ENCODE peak calls at places on chromosomes 5 and 9, in four cellular contexts. One of them, this sample, is unnamed. For H3K4me1, the result is how much of the 10 kb centered on the place peaks cover.

GRCh38 chr5:168356592-168356991 is 65.1 kb downstream of the WWC1 start:
- DNase-seq in IMR-90: no peak
- DNase-seq in H9: no peak
- DNase-seq in H1: no peak
- DNase-seq in this sample: no peak

GRCh38 chr5:174399411-174399810 is 325.0 kb upstream of the MSX2 start:
- DNase-seq in H1: no peak
- DNase-seq in IMR-90: no peak
- DNase-seq in H9: no peak
- DNase-seq in this sample: no peak

GRCh38 chr5:40649493-40650030 is 30.2 kb upstream of the PTGER4 start:
- DNase-seq in H9: no peak
- DNase-seq in IMR-90: no peak
- DNase-seq in H1: no peak
- DNase-seq in this sample: no peak

GRCh38 chr9:100098241-100098886 is 436 bp downstream of the ERP44 start:
- DNase-seq in H1: no peak
- DNase-seq in H9: peak
- DNase-seq in IMR-90: peak
- DNase-seq in this sample: peak

GRCh38 chr5:176927562-176927961 is 28.4 kb upstream of the HK3 start:
- DNase-seq in H9: no peak
- DNase-seq in H1: no peak
- DNase-seq in IMR-90: no peak
- DNase-seq in this sample: no peak

GRCh38 chr5:137647401-137647800 is 88.5 kb downstream of the KLHL3 start:
- DNase-seq in H1: no peak
- DNase-seq in H9: no peak
- DNase-seq in IMR-90: no peak
- DNase-seq in this sample: no peak

GRCh38 chr9:128245293-128246151 is 30.3 kb downstream of the GOLGA2 start:
- DNase-seq in H1: no peak
- DNase-seq in H9: peak
- DNase-seq in IMR-90: peak
- DNase-seq in this sample: no peak

GRCh38 chr5:116652196-116652729 is 77.6 kb upstream of the SEMA6A start:
- DNase-seq in H9: peak
- DNase-seq in IMR-90: peak
- DNase-seq in H1: peak
- DNase-seq in this sample: peak

GRCh38 chr5:142869883-142870282 is 99.7 kb downstream of the ARHGAP26 start:
- DNase-seq in H1: no peak
- DNase-seq in H9: no peak
- DNase-seq in IMR-90: peak
- DNase-seq in this sample: no peak

GRCh38 chr5:154215531-154215930 is 25.0 kb downstream of the GALNT10 start:
- DNase-seq in H9: no peak
- DNase-seq in IMR-90: no peak
- DNase-seq in H1: no peak
- DNase-seq in this sample: no peak

GRCh38 chr5:115151208-115151805 is 18.4 kb downstream of the TRIM36 start:
- DNase-seq in H1: no peak
- DNase-seq in H9: no peak
- DNase-seq in IMR-90: no peak
- DNase-seq in this sample: no peak

GRCh38 chr5:112473989-112474388 is 54.9 kb upstream of the EPB41L4A start:
- DNase-seq in H9: no peak
- DNase-seq in IMR-90: no peak
- DNase-seq in H1: no peak
- DNase-seq in this sample: no peak

GRCh38 chr9:93520523-93520922 is 55.9 kb upstream of the PHF2 start:
- DNase-seq in IMR-90: no peak
- DNase-seq in H1: no peak
- DNase-seq in H9: no peak
- DNase-seq in this sample: no peak

GRCh38 chr9:77386187-77386586 is 208.9 kb downstream of the VPS13A start:
- DNase-seq in IMR-90: peak
- DNase-seq in H1: no peak
- DNase-seq in H9: no peak
- DNase-seq in this sample: no peak

GRCh38 chr9:36923025-36923625 is 110.9 kb downstream of the PAX5 start:
- DNase-seq in H1: no peak
- DNase-seq in IMR-90: no peak
- DNase-seq in H9: no peak
- DNase-seq in this sample: no peak

GRCh38 chr9:101705135-101705661 is 33.2 kb downstream of the GRIN3A start:
- DNase-seq in IMR-90: no peak
- DNase-seq in H9: peak
- DNase-seq in H1: no peak
- DNase-seq in this sample: peak

GRCh38 chr9:132729235-132729890 is 59.1 kb downstream of the GTF3C4 start:
- DNase-seq in H9: no peak
- DNase-seq in H1: no peak
- DNase-seq in IMR-90: no peak
- DNase-seq in this sample: no peak

GRCh38 chr9:83291196-83291595 is 228.3 kb upstream of the RASEF start:
- DNase-seq in H9: no peak
- DNase-seq in H1: no peak
- DNase-seq in IMR-90: no peak
- DNase-seq in this sample: no peak

GRCh38 chr9:117403403-117403811 is 11.4 kb downstream of the ASTN2 start:
- DNase-seq in IMR-90: no peak
- DNase-seq in H9: no peak
- DNase-seq in H1: no peak
- DNase-seq in this sample: no peak

GRCh38 chr5:157216395-157217142 is 35.9 kb downstream of the ITK start:
- DNase-seq in IMR-90: no peak
- DNase-seq in H9: no peak
- DNase-seq in H1: no peak
- DNase-seq in this sample: no peak
- H3K14ac ChIP-seq in IMR-90: no peak
- H3K14ac ChIP-seq in H9: no peak
- H3K14ac ChIP-seq in H1: no peak
- H3K14ac ChIP-seq in this sample: no peak

GRCh38 chr9:33106372-33106771 is 29.9 kb upstream of the SMU1 start:
- DNase-seq in IMR-90: no peak
- DNase-seq in H1: no peak
- DNase-seq in H9: no peak
- DNase-seq in this sample: no peak
- H4K91ac ChIP-seq in IMR-90: peak
- H4K91ac ChIP-seq in H1: no peak
- H4K91ac ChIP-seq in H9: no peak
- H4K91ac ChIP-seq in this sample: no peak

DNA sequence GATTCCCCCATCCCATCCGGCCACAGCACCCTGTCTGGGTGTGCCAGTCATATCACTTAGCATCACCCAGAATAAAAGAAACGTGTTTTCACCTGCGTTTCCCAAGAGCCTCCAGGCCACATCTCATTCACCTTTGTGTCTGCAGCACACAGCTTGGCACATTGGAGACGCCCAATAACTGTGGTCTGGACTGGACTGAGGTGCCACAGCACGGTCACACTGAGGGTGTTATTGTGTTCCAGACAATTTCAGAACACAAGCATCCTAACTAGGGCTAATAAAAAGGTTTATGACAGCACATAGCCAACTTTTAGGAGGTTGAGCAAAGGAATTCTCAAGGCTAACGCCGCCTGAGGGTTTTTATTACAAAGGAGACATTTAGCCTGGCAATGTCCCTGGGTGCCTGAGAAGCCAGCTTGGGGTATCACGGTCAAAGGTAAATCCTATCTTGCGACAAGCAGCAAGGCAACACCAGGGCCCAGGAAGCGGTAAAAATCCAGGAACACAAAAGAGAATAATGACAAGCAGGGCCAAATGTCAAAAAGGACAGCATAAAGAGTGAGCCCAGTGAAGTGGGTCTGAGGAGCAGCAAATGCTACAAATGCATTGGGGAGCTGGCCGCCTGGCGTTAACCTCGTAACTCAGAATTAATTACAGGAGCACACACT is 3.4 kb downstream of the EPB41L4B start:
- DNase-seq in IMR-90: no peak
- DNase-seq in H9: no peak
- DNase-seq in H1: no peak
- DNase-seq in this sample: no peak
- H3K4me1 ChIP-seq in IMR-90: under half
- H3K4me1 ChIP-seq in H9: under half
- H3K4me1 ChIP-seq in H1: under half
- H3K4me1 ChIP-seq in this sample: under half

GRCh38 chr5:65928341-65928752 is 2.0 kb downstream of the ERBIN start:
- DNase-seq in H9: no peak
- DNase-seq in H1: no peak
- DNase-seq in IMR-90: no peak
- DNase-seq in this sample: no peak

GRCh38 chr5:65927497-65928340 is 1.3 kb downstream of the ERBIN start:
- DNase-seq in IMR-90: peak
- DNase-seq in H9: no peak
- DNase-seq in H1: no peak
- DNase-seq in this sample: no peak

GRCh38 chr5:65926276-65926761 is at the start of gene ERBIN:
- DNase-seq in IMR-90: peak
- DNase-seq in H1: no peak
- DNase-seq in H9: peak
- DNase-seq in this sample: peak

GRCh38 chr5:65926893-65927292 is 518 bp downstream of the ERBIN start:
- DNase-seq in H1: no peak
- DNase-seq in IMR-90: no peak
- DNase-seq in H9: no peak
- DNase-seq in this sample: no peak

DNA sequence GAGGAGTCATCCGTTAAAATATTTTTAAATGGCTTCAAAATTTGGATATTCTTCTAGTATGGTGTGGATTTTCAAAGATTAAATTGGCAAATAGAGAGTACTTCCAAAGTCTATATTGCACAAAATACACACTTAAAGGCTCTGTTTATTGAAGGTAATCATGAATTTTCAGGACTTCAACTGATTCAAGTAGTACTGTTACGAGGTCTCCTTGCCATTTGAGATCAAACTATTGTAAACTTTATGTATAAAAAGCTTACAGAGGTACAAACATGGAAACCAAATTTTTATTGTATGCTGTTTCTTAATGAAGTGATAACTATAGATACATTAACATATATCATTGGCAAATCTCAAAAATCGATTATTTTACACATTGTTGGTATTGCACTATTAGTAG is 2.5 kb downstream of the ERBIN start:
- DNase-seq in H9: no peak
- DNase-seq in H1: no peak
- DNase-seq in IMR-90: no peak
- DNase-seq in this sample: no peak
- H3K14ac ChIP-seq in H9: no peak
- H3K14ac ChIP-seq in H1: no peak
- H3K14ac ChIP-seq in IMR-90: no peak
- H3K14ac ChIP-seq in this sample: no peak

GRCh38 chr9:33101104-33101951 is 24.9 kb upstream of the SMU1 start:
- DNase-seq in H9: no peak
- DNase-seq in IMR-90: peak
- DNase-seq in H1: no peak
- DNase-seq in this sample: no peak
- H4K91ac ChIP-seq in H9: no peak
- H4K91ac ChIP-seq in IMR-90: peak
- H4K91ac ChIP-seq in H1: no peak
- H4K91ac ChIP-seq in this sample: no peak

GRCh38 chr5:17312358-17312757 is 94.9 kb downstream of the BASP1 start:
- DNase-seq in H9: no peak
- DNase-seq in IMR-90: no peak
- DNase-seq in H1: no peak
- DNase-seq in this sample: no peak

GRCh38 chr5:17315710-17316221 is 98.3 kb downstream of the BASP1 start:
- DNase-seq in H1: no peak
- DNase-seq in IMR-90: peak
- DNase-seq in H9: no peak
- DNase-seq in this sample: no peak

GRCh38 chr5:17317499-17317898 is 100.1 kb downstream of the BASP1 start:
- DNase-seq in IMR-90: no peak
- DNase-seq in H9: no peak
- DNase-seq in H1: no peak
- DNase-seq in this sample: no peak

GRCh38 chr5:17316973-17317459 is 99.6 kb downstream of the BASP1 start:
- DNase-seq in IMR-90: peak
- DNase-seq in H9: no peak
- DNase-seq in H1: no peak
- DNase-seq in this sample: no peak

DNA sequence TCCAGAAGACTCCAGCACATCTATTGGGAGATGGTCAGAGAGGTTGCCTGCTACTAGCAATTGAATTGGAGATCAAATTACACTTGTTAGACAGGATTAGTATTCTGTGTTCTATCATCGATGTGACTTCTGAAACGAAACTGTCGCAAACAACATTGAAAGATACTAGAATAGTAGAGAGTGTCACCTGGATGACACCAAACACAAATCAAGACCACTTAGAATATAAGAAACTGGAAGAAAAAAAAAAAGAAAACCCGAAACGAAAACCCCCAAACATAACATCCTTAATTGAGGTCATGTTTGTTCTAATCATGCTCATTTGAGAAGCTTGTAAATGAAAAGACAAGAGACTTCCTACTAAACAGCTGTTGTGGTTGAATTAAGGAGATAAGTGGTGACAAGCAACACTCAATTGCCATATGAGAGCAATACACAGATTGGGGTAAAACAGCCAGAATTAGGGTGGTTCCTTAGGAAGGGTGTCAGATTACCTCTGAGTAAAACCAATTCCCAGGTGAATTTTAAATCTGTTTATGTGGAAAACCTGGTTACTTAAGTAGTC is 97.6 kb downstream of the BASP1 start:
- DNase-seq in IMR-90: no peak
- DNase-seq in H1: no peak
- DNase-seq in H9: no peak
- DNase-seq in this sample: no peak
- H3K4me1 ChIP-seq in IMR-90: under half
- H3K4me1 ChIP-seq in H1: under half
- H3K4me1 ChIP-seq in H9: under half
- H3K4me1 ChIP-seq in this sample: under half